ENCODE peak calls at places on chromosomes 16 and 17, in eight cellular contexts. One of them, this sample, is unnamed.

GRCh38 chr17:11336290-11336995 is 95.4 kb downstream of the SHISA6 start:
- DNase-seq in IMR-90: no peak
- DNase-seq in endothelial cell of umbilical vein: no peak
- DNase-seq in neuronal stem cell: no peak
- DNase-seq in K562: no peak
- DNase-seq in H9: no peak
- DNase-seq in adipocyte: no peak
- DNase-seq in fibroblast of lung: no peak
- DNase-seq in this sample: no peak

GRCh38 chr16:25148568-25149215 is 37.1 kb downstream of the LCMT1 start:
- DNase-seq in fibroblast of lung: no peak
- DNase-seq in K562: no peak
- DNase-seq in neuronal stem cell: no peak
- DNase-seq in IMR-90: no peak
- DNase-seq in endothelial cell of umbilical vein: no peak
- DNase-seq in H9: peak
- DNase-seq in adipocyte: no peak
- DNase-seq in this sample: peak

GRCh38 chr17:45828171-45829133 is 16.2 kb upstream of the SPPL2C start:
- DNase-seq in adipocyte: peak
- DNase-seq in endothelial cell of umbilical vein: no peak
- DNase-seq in IMR-90: no peak
- DNase-seq in H9: no peak
- DNase-seq in K562: no peak
- DNase-seq in fibroblast of lung: no peak
- DNase-seq in neuronal stem cell: no peak
- DNase-seq in this sample: no peak

GRCh38 chr17:65656390-65657250 is 95.2 kb upstream of the AXIN2 start:
- DNase-seq in adipocyte: peak
- DNase-seq in fibroblast of lung: no peak
- DNase-seq in neuronal stem cell: no peak
- DNase-seq in endothelial cell of umbilical vein: no peak
- DNase-seq in IMR-90: peak
- DNase-seq in H9: no peak
- DNase-seq in K562: no peak
- DNase-seq in this sample: no peak

GRCh38 chr16:3961449-3961849 is 80.9 kb upstream of the CREBBP start:
- DNase-seq in endothelial cell of umbilical vein: no peak
- DNase-seq in IMR-90: peak
- DNase-seq in H9: no peak
- DNase-seq in adipocyte: peak
- DNase-seq in fibroblast of lung: no peak
- DNase-seq in neuronal stem cell: no peak
- DNase-seq in K562: peak
- DNase-seq in this sample: peak

GRCh38 chr16:5069048-5069447 is 2.6 kb upstream of the ALG1 start:
- DNase-seq in adipocyte: no peak
- DNase-seq in IMR-90: no peak
- DNase-seq in H9: no peak
- DNase-seq in endothelial cell of umbilical vein: no peak
- DNase-seq in K562: no peak
- DNase-seq in fibroblast of lung: no peak
- DNase-seq in neuronal stem cell: no peak
- DNase-seq in this sample: no peak

GRCh38 chr16:52492789-52493357 is 54.1 kb downstream of the TOX3 start:
- DNase-seq in IMR-90: no peak
- DNase-seq in K562: no peak
- DNase-seq in H9: no peak
- DNase-seq in adipocyte: no peak
- DNase-seq in fibroblast of lung: no peak
- DNase-seq in neuronal stem cell: no peak
- DNase-seq in endothelial cell of umbilical vein: no peak
- DNase-seq in this sample: no peak

GRCh38 chr17:67546578-67547527 is 169.8 kb downstream of the PITPNC1 start:
- DNase-seq in H9: peak
- DNase-seq in fibroblast of lung: peak
- DNase-seq in K562: no peak
- DNase-seq in adipocyte: no peak
- DNase-seq in endothelial cell of umbilical vein: peak
- DNase-seq in neuronal stem cell: no peak
- DNase-seq in IMR-90: peak
- DNase-seq in this sample: no peak

GRCh38 chr17:79659376-79659775 is 48.5 kb upstream of the RBFOX3 start:
- DNase-seq in IMR-90: no peak
- DNase-seq in H9: peak
- DNase-seq in endothelial cell of umbilical vein: no peak
- DNase-seq in adipocyte: no peak
- DNase-seq in K562: no peak
- DNase-seq in fibroblast of lung: no peak
- DNase-seq in neuronal stem cell: no peak
- DNase-seq in this sample: no peak

GRCh38 chr16:81585785-81586184 is 141.2 kb downstream of the CMIP start:
- DNase-seq in K562: peak
- DNase-seq in IMR-90: no peak
- DNase-seq in fibroblast of lung: no peak
- DNase-seq in H9: peak
- DNase-seq in endothelial cell of umbilical vein: no peak
- DNase-seq in neuronal stem cell: no peak
- DNase-seq in adipocyte: no peak
- DNase-seq in this sample: peak

GRCh38 chr16:47408491-47408890 is 52.4 kb downstream of the ITFG1 start:
- DNase-seq in endothelial cell of umbilical vein: no peak
- DNase-seq in K562: no peak
- DNase-seq in fibroblast of lung: no peak
- DNase-seq in H9: no peak
- DNase-seq in neuronal stem cell: no peak
- DNase-seq in adipocyte: no peak
- DNase-seq in IMR-90: no peak
- DNase-seq in this sample: no peak

GRCh38 chr17:66665194-66665593 is 169.7 kb upstream of the CACNG5 start:
- DNase-seq in endothelial cell of umbilical vein: no peak
- DNase-seq in H9: no peak
- DNase-seq in K562: no peak
- DNase-seq in neuronal stem cell: no peak
- DNase-seq in IMR-90: peak
- DNase-seq in fibroblast of lung: no peak
- DNase-seq in adipocyte: no peak
- DNase-seq in this sample: no peak

GRCh38 chr17:3682033-3682432 is 13.4 kb downstream of the EMC6 start:
- DNase-seq in fibroblast of lung: no peak
- DNase-seq in adipocyte: no peak
- DNase-seq in neuronal stem cell: no peak
- DNase-seq in K562: no peak
- DNase-seq in IMR-90: no peak
- DNase-seq in endothelial cell of umbilical vein: no peak
- DNase-seq in H9: peak
- DNase-seq in this sample: no peak

GRCh38 chr17:72280881-72281280 is 160.1 kb downstream of the SOX9 start:
- DNase-seq in neuronal stem cell: no peak
- DNase-seq in IMR-90: no peak
- DNase-seq in H9: no peak
- DNase-seq in fibroblast of lung: no peak
- DNase-seq in endothelial cell of umbilical vein: no peak
- DNase-seq in adipocyte: no peak
- DNase-seq in K562: no peak
- DNase-seq in this sample: no peak

GRCh38 chr16:70692481-70693203 is 6.8 kb upstream of the MTSS2 start:
- DNase-seq in H9: no peak
- DNase-seq in endothelial cell of umbilical vein: no peak
- DNase-seq in K562: no peak
- DNase-seq in adipocyte: no peak
- DNase-seq in neuronal stem cell: no peak
- DNase-seq in fibroblast of lung: peak
- DNase-seq in IMR-90: no peak
- DNase-seq in this sample: no peak

GRCh38 chr16:52466998-52467397 is 79.9 kb downstream of the TOX3 start:
- DNase-seq in neuronal stem cell: no peak
- DNase-seq in IMR-90: no peak
- DNase-seq in adipocyte: no peak
- DNase-seq in H9: no peak
- DNase-seq in fibroblast of lung: no peak
- DNase-seq in endothelial cell of umbilical vein: no peak
- DNase-seq in K562: no peak
- DNase-seq in this sample: no peak

GRCh38 chr17:65194670-65195334 is 57.6 kb downstream of the RGS9 start:
- DNase-seq in endothelial cell of umbilical vein: no peak
- DNase-seq in fibroblast of lung: no peak
- DNase-seq in IMR-90: no peak
- DNase-seq in H9: peak
- DNase-seq in K562: no peak
- DNase-seq in adipocyte: no peak
- DNase-seq in neuronal stem cell: no peak
- DNase-seq in this sample: no peak

DNA sequence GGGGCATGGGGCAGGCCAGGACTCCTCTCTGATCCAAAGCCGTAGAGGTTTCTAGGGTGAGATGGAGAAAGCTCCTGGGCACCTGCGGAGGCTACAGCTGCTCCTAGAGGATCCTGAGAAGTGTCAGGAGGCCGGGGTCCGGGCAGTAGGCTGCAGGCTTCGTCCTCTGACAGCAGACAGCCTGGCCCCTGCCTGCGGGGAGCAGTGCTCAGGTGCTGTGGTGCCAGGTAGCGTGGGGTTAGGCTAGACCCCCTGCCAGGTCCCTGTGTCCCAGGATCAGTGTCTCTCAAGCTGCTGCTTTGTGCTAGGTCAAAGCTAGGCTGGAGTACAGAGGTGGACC is 1.5 kb upstream of the MRPS34 start:
- DNase-seq in fibroblast of lung: no peak
- DNase-seq in H9: no peak
- DNase-seq in adipocyte: no peak
- DNase-seq in endothelial cell of umbilical vein: no peak
- DNase-seq in IMR-90: no peak
- DNase-seq in neuronal stem cell: no peak
- DNase-seq in K562: no peak
- DNase-seq in this sample: no peak
- H3K9ac ChIP-seq in fibroblast of lung: peak
- H3K9ac ChIP-seq in H9: no peak
- H3K9ac ChIP-seq in adipocyte: peak
- H3K9ac ChIP-seq in endothelial cell of umbilical vein: no peak
- H3K9ac ChIP-seq in IMR-90: peak
- H3K9ac ChIP-seq in neuronal stem cell: peak
- H3K9ac ChIP-seq in K562: peak
- H3K9ac ChIP-seq in this sample: peak

GRCh38 chr17:50034504-50035364 is 21.2 kb upstream of the ITGA3 start:
- DNase-seq in neuronal stem cell: no peak
- DNase-seq in K562: no peak
- DNase-seq in fibroblast of lung: no peak
- DNase-seq in adipocyte: no peak
- DNase-seq in H9: no peak
- DNase-seq in endothelial cell of umbilical vein: no peak
- DNase-seq in IMR-90: no peak
- DNase-seq in this sample: no peak

GRCh38 chr17:50035930-50036329 is 20.0 kb upstream of the ITGA3 start:
- DNase-seq in endothelial cell of umbilical vein: no peak
- DNase-seq in IMR-90: no peak
- DNase-seq in H9: no peak
- DNase-seq in fibroblast of lung: no peak
- DNase-seq in neuronal stem cell: no peak
- DNase-seq in adipocyte: no peak
- DNase-seq in K562: no peak
- DNase-seq in this sample: no peak

GRCh38 chr17:50037321-50038107 is 18.4 kb upstream of the ITGA3 start:
- DNase-seq in neuronal stem cell: no peak
- DNase-seq in K562: no peak
- DNase-seq in H9: no peak
- DNase-seq in endothelial cell of umbilical vein: no peak
- DNase-seq in IMR-90: peak
- DNase-seq in adipocyte: peak
- DNase-seq in fibroblast of lung: peak
- DNase-seq in this sample: no peak

GRCh38 chr17:50035421-50035879 is 20.5 kb upstream of the ITGA3 start:
- DNase-seq in H9: no peak
- DNase-seq in IMR-90: no peak
- DNase-seq in endothelial cell of umbilical vein: no peak
- DNase-seq in adipocyte: no peak
- DNase-seq in neuronal stem cell: no peak
- DNase-seq in fibroblast of lung: no peak
- DNase-seq in K562: no peak
- DNase-seq in this sample: no peak

DNA sequence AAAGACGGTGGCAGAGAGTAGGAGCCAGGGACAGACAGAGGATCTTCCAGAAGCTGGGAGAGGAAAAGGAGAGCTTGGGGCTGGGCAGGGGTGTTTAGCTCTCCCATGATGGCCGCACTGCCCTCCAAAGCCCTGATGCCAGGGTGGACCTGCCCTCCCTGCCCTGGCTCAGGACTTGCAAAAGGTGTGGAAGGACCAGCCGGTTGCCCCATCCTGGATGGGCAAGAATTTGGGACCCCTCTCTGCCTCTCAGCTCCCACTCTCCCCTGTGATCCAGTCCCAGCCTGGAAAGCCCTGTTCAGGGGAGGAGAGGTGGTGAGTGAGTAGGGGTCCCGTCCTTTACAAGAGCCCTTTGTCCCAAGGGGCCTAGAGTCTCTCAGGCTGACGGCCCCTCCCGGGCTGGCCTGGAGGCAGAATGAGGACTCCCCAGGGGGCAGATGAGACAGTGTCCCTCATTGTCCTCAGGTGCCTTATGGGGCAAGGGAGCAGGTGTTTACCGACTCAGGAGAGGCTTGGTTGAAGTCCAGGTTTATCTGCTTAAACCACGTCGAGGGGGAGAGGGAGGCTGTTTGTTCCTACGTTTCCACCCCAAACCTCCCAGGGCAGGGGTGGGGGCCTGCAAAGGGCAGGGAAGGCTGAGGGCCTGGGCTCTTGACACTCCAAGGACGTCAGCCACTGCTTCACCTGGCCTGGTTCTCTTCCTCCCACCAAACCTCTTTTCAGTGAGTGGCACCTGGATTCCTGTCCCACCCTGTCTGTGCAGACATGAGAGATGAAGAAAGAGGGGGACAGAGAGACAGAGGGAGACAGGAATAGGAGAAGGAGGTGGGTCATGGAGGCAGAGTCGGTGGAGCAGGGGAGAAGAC is 19.2 kb upstream of the ITGA3 start:
- DNase-seq in adipocyte: no peak
- DNase-seq in H9: no peak
- DNase-seq in IMR-90: no peak
- DNase-seq in K562: no peak
- DNase-seq in neuronal stem cell: no peak
- DNase-seq in endothelial cell of umbilical vein: no peak
- DNase-seq in fibroblast of lung: no peak
- DNase-seq in this sample: no peak
- H3K9ac ChIP-seq in adipocyte: no peak
- H3K9ac ChIP-seq in H9: no peak
- H3K9ac ChIP-seq in IMR-90: no peak
- H3K9ac ChIP-seq in K562: peak
- H3K9ac ChIP-seq in neuronal stem cell: peak
- H3K9ac ChIP-seq in endothelial cell of umbilical vein: no peak
- H3K9ac ChIP-seq in fibroblast of lung: no peak
- H3K9ac ChIP-seq in this sample: no peak

GRCh38 chr17:42275527-42276358 is 448 bp downstream of the STAT5B start:
- DNase-seq in H9: peak
- DNase-seq in neuronal stem cell: no peak
- DNase-seq in adipocyte: peak
- DNase-seq in fibroblast of lung: peak
- DNase-seq in endothelial cell of umbilical vein: peak
- DNase-seq in IMR-90: peak
- DNase-seq in K562: peak
- DNase-seq in this sample: no peak
- H3K9ac ChIP-seq in H9: peak
- H3K9ac ChIP-seq in neuronal stem cell: peak
- H3K9ac ChIP-seq in adipocyte: peak
- H3K9ac ChIP-seq in fibroblast of lung: peak
- H3K9ac ChIP-seq in endothelial cell of umbilical vein: peak
- H3K9ac ChIP-seq in IMR-90: peak
- H3K9ac ChIP-seq in K562: peak
- H3K9ac ChIP-seq in this sample: peak

GRCh38 chr17:57545836-57546305 is 199.2 kb downstream of the CCDC182 start:
- DNase-seq in K562: no peak
- DNase-seq in adipocyte: no peak
- DNase-seq in IMR-90: no peak
- DNase-seq in fibroblast of lung: no peak
- DNase-seq in H9: no peak
- DNase-seq in endothelial cell of umbilical vein: no peak
- DNase-seq in neuronal stem cell: no peak
- DNase-seq in this sample: no peak
- H3K9ac ChIP-seq in K562: no peak
- H3K9ac ChIP-seq in adipocyte: no peak
- H3K9ac ChIP-seq in IMR-90: no peak
- H3K9ac ChIP-seq in fibroblast of lung: no peak
- H3K9ac ChIP-seq in H9: no peak
- H3K9ac ChIP-seq in endothelial cell of umbilical vein: no peak
- H3K9ac ChIP-seq in neuronal stem cell: no peak
- H3K9ac ChIP-seq in this sample: no peak